ENCODE peak calls at places on chromosomes 7 and 10, in four cellular contexts. Y, O, L and D are unnamed samples.

GRCh38 chr10:68897336-68897741 is 3.8 kb upstream of the DDX50 start:
- DNase-seq in Y (peak), O (peak), L (peak), D (peak)

GRCh38 chr7:108030536-108030935 is 27.6 kb upstream of the LAMB1 start:
- DNase-seq in Y (peak), O (no peak), L (peak), D (peak)

GRCh38 chr7:70647801-70648491 is 484.0 kb upstream of the GALNT17 start:
- DNase-seq in Y (peak), O (no peak), L (peak), D (peak)

GRCh38 chr7:9488555-9488954 is 1055.1 kb downstream of the NXPH1 start:
- DNase-seq in Y (peak), O (no peak), L (peak), D (peak)

GRCh38 chr7:51151452-51151851 is 165.2 kb downstream of the COBL start:
- DNase-seq in Y (no peak), O (no peak), L (no peak), D (no peak)

GRCh38 chr10:96672491-96673175 is 47.7 kb downstream of the PIK3AP1 start:
- DNase-seq in Y (no peak), O (no peak), L (no peak), D (no peak)

GRCh38 chr7:142556745-142557144 is 192.5 kb upstream of the PRSS1 start:
- DNase-seq in Y (peak), O (no peak), L (peak), D (peak)

GRCh38 chr10:112955736-112956421 is 5.8 kb downstream of the TCF7L2 start:
- DNase-seq in Y (peak), O (no peak), L (no peak), D (peak)

GRCh38 chr10:103231047-103231551 is 14.6 kb upstream of the RPEL1 start:
- DNase-seq in Y (peak), O (no peak), L (peak), D (peak)

GRCh38 chr10:46084321-46085165 is 38.5 kb upstream of the MSMB start:
- DNase-seq in Y (no peak), O (no peak), L (no peak), D (no peak)

GRCh38 chr10:18689498-18689897 is 30.3 kb downstream of the ARL5B start:
- DNase-seq in Y (peak), O (no peak), L (peak), D (peak)

GRCh38 chr7:131076711-131077170 is 250.9 kb upstream of the MKLN1 start:
- DNase-seq in Y (no peak), O (no peak), L (peak), D (no peak)